ENCODE peak calls at places on chromosomes 5 and 9, in four cellular contexts. One of them, this sample, is unnamed.

GRCh38 chr5:84535281-84535680 is 150.6 kb upstream of the EDIL3 start:
- DNase-seq in K562: no peak
- DNase-seq in HepG2: no peak
- DNase-seq in GM12878: no peak
- DNase-seq in this sample: no peak

GRCh38 chr9:132518151-132518550 is 64.3 kb upstream of the BARHL1 start:
- DNase-seq in HepG2: no peak
- DNase-seq in GM12878: no peak
- DNase-seq in K562: no peak
- DNase-seq in this sample: no peak

GRCh38 chr5:143398451-143399237 is 4.8 kb downstream of the NR3C1 start:
- DNase-seq in K562: no peak
- DNase-seq in GM12878: no peak
- DNase-seq in HepG2: peak; percentile 31
- DNase-seq in this sample: no peak

GRCh38 chr5:61228691-61229280 is 66.5 kb upstream of the SMIM15 start:
- DNase-seq in K562: no peak
- DNase-seq in HepG2: no peak
- DNase-seq in GM12878: no peak
- DNase-seq in this sample: no peak

GRCh38 chr5:149221326-149221725 is 50.3 kb upstream of the AFAP1L1 start:
- DNase-seq in K562: no peak
- DNase-seq in GM12878: no peak
- DNase-seq in HepG2: peak; percentile 18
- DNase-seq in this sample: no peak

GRCh38 chr9:83346655-83347393 is 191.4 kb downstream of the FRMD3 start:
- DNase-seq in K562: no peak
- DNase-seq in GM12878: no peak
- DNase-seq in HepG2: no peak
- DNase-seq in this sample: no peak

GRCh38 chr9:33329117-33329563 is 38.8 kb downstream of the NFX1 start:
- DNase-seq in GM12878: no peak
- DNase-seq in HepG2: no peak
- DNase-seq in K562: no peak
- DNase-seq in this sample: no peak

GRCh38 chr5:132105688-132106087 is 32.1 kb downstream of the CSF2 start:
- DNase-seq in HepG2: no peak
- DNase-seq in K562: no peak
- DNase-seq in GM12878: no peak
- DNase-seq in this sample: no peak

GRCh38 chr9:109124089-109124488 is 4.3 kb upstream of the TMEM245 start:
- DNase-seq in GM12878: no peak
- DNase-seq in HepG2: peak; percentile 40
- DNase-seq in K562: no peak
- DNase-seq in this sample: no peak

GRCh38 chr5:171750316-171750788 is 35.3 kb upstream of the SMIM23 start:
- DNase-seq in HepG2: peak; percentile 4
- DNase-seq in K562: peak; percentile 27
- DNase-seq in GM12878: no peak
- DNase-seq in this sample: peak; percentile 63

GRCh38 chr9:4666042-4666699 is at the start of gene SPATA6L:
- DNase-seq in HepG2: peak; percentile 11
- DNase-seq in GM12878: no peak
- DNase-seq in K562: no peak
- DNase-seq in this sample: peak; percentile 34

GRCh38 chr5:8340739-8341344 is 471.9 kb downstream of the MTRR start:
- DNase-seq in HepG2: peak; percentile 3
- DNase-seq in GM12878: no peak
- DNase-seq in K562: no peak
- DNase-seq in this sample: no peak

GRCh38 chr5:96148376-96148775 is 186.7 kb upstream of the ELL2 start:
- DNase-seq in GM12878: no peak
- DNase-seq in K562: no peak
- DNase-seq in HepG2: no peak
- DNase-seq in this sample: no peak

GRCh38 chr5:144352732-144353317 is 182.2 kb downstream of the KCTD16 start:
- DNase-seq in K562: no peak
- DNase-seq in HepG2: no peak
- DNase-seq in GM12878: no peak
- DNase-seq in this sample: no peak

GRCh38 chr9:124457079-124457886 is 7.0 kb downstream of the ADGRD2 start:
- DNase-seq in HepG2: no peak
- DNase-seq in GM12878: no peak
- DNase-seq in K562: no peak
- DNase-seq in this sample: no peak

GRCh38 chr9:112286906-112287305 is 46.5 kb downstream of the PTBP3 start:
- DNase-seq in GM12878: no peak
- DNase-seq in HepG2: no peak
- DNase-seq in K562: no peak
- DNase-seq in this sample: no peak

GRCh38 chr5:111071413-111071812 is at the start of gene TSLP:
- DNase-seq in K562: no peak
- DNase-seq in HepG2: no peak
- DNase-seq in GM12878: no peak
- DNase-seq in this sample: no peak

GRCh38 chr5:16037121-16037520 is 142.5 kb downstream of the MARCHF11 start:
- DNase-seq in HepG2: no peak
- DNase-seq in GM12878: no peak
- DNase-seq in K562: no peak
- DNase-seq in this sample: no peak

GRCh38 chr5:178074266-178074952 is 38.9 kb upstream of the N4BP3 start:
- DNase-seq in K562: peak; percentile 39
- DNase-seq in HepG2: peak; percentile 72
- DNase-seq in GM12878: no peak
- DNase-seq in this sample: no peak

GRCh38 chr5:177468329-177469058 is 4.9 kb downstream of the DBN1 start:
- DNase-seq in K562: no peak
- DNase-seq in HepG2: peak; percentile 50
- DNase-seq in GM12878: no peak
- DNase-seq in this sample: no peak

GRCh38 chr9:93223241-93224180 is 39.6 kb downstream of the WNK2 start:
- DNase-seq in GM12878: no peak
- DNase-seq in HepG2: no peak
- DNase-seq in K562: no peak
- DNase-seq in this sample: no peak

GRCh38 chr9:14389622-14390021 is 75.7 kb upstream of the NFIB start:
- DNase-seq in K562: no peak
- DNase-seq in HepG2: no peak
- DNase-seq in GM12878: no peak
- DNase-seq in this sample: no peak

GRCh38 chr9:136936645-136937170 is 7.8 kb downstream of the FBXW5 start:
- DNase-seq in GM12878: no peak
- DNase-seq in K562: no peak
- DNase-seq in HepG2: no peak
- DNase-seq in this sample: no peak

GRCh38 chr9:16884952-16885513 is 14.6 kb upstream of the BNC2 start:
- DNase-seq in HepG2: no peak
- DNase-seq in K562: no peak
- DNase-seq in GM12878: no peak
- DNase-seq in this sample: no peak

GRCh38 chr5:151648988-151649387 is 37.7 kb downstream of the SPARC start:
- DNase-seq in HepG2: no peak
- DNase-seq in K562: no peak
- DNase-seq in GM12878: no peak
- DNase-seq in this sample: no peak

GRCh38 chr5:124849774-124850173 is 103.3 kb upstream of the ZNF608 start:
- DNase-seq in GM12878: no peak
- DNase-seq in K562: no peak
- DNase-seq in HepG2: no peak
- DNase-seq in this sample: no peak

GRCh38 chr5:60207031-60207430 is 313.5 kb upstream of the PDE4D start:
- DNase-seq in HepG2: no peak
- DNase-seq in GM12878: peak; percentile 40
- DNase-seq in K562: no peak
- DNase-seq in this sample: no peak

GRCh38 chr5:176438959-176439757 is 9.0 kb upstream of the FAF2 start:
- DNase-seq in GM12878: no peak
- DNase-seq in HepG2: peak; percentile 94
- DNase-seq in K562: peak; percentile 35
- DNase-seq in this sample: no peak

GRCh38 chr5:93581738-93582414 is 857 bp upstream of the NR2F1-AS1 start:
- DNase-seq in HepG2: peak; percentile 41
- DNase-seq in GM12878: no peak
- DNase-seq in K562: no peak
- DNase-seq in this sample: no peak

GRCh38 chr5:93257616-93258015 is 323.4 kb downstream of the NR2F1-AS1 start:
- DNase-seq in GM12878: no peak
- DNase-seq in HepG2: no peak
- DNase-seq in K562: no peak
- DNase-seq in this sample: no peak

GRCh38 chr5:863244-863805 is 12.5 kb upstream of the ZDHHC11 start:
- DNase-seq in GM12878: no peak
- DNase-seq in HepG2: no peak
- DNase-seq in K562: no peak
- DNase-seq in this sample: no peak

GRCh38 chr5:859798-860296 is 9.1 kb upstream of the ZDHHC11 start:
- DNase-seq in GM12878: no peak
- DNase-seq in HepG2: no peak
- DNase-seq in K562: no peak
- DNase-seq in this sample: no peak

GRCh38 chr5:862367-863243 is 11.8 kb upstream of the ZDHHC11 start:
- DNase-seq in HepG2: no peak
- DNase-seq in GM12878: no peak
- DNase-seq in K562: no peak
- DNase-seq in this sample: no peak

GRCh38 chr5:860506-861150 is 9.8 kb upstream of the ZDHHC11 start:
- DNase-seq in HepG2: no peak
- DNase-seq in K562: no peak
- DNase-seq in GM12878: no peak
- DNase-seq in this sample: no peak

GRCh38 chr5:861442-862366 is 10.9 kb upstream of the ZDHHC11 start:
- DNase-seq in K562: no peak
- DNase-seq in HepG2: no peak
- DNase-seq in GM12878: no peak
- DNase-seq in this sample: no peak
- TF ChIP-seq TCF7 in K562: no peak
- TF ChIP-seq TCF7 in HepG2: no peak
- TF ChIP-seq TCF7 in GM12878: no peak
- TF ChIP-seq TCF7 in this sample: no peak

DNA sequence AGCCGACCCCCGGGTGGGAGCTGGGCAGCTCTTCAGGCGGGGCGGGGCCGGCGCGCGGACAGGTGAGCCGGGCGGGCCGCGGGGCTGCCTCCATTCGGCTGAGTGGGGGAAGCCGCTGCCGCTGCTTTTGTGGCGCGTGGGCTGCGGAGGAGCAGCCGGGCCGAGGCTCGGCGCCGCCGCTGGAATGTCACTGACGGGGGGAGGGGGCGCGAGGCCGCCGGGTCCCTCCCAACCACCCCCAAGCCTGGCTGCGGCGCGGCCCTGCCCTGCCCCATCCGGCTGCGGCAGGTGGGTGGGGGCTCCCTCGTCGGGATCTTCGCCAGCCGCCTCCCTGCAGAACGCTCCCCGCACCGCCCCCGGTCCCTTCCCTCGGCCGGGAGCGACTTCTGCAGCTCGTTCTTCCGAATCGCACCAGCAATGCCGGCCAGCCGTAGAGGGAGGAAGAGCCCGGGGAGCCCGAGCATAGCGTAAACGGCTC is 396 bp downstream of the SPTAN1 start:
- DNase-seq in K562: peak; percentile 52
- DNase-seq in GM12878: no peak
- DNase-seq in HepG2: no peak
- DNase-seq in this sample: peak; percentile 73
- TF ChIP-seq TCF7 in K562: no peak
- TF ChIP-seq TCF7 in GM12878: no peak
- TF ChIP-seq TCF7 in HepG2: no peak
- TF ChIP-seq TCF7 in this sample: no peak

GRCh38 chr9:34993502-34994428 is 4.2 kb downstream of the DNAJB5 start:
- DNase-seq in K562: no peak
- DNase-seq in GM12878: no peak
- DNase-seq in HepG2: no peak
- DNase-seq in this sample: no peak

GRCh38 chr9:34992376-34992951 is 2.9 kb downstream of the DNAJB5 start:
- DNase-seq in K562: peak; percentile 44
- DNase-seq in GM12878: no peak
- DNase-seq in HepG2: peak; percentile 24
- DNase-seq in this sample: no peak

GRCh38 chr9:34996181-34996904 is 6.8 kb downstream of the DNAJB5 start:
- DNase-seq in GM12878: no peak
- DNase-seq in HepG2: no peak
- DNase-seq in K562: peak; percentile 1
- DNase-seq in this sample: no peak

GRCh38 chr9:34995288-34996060 is 5.9 kb downstream of the DNAJB5 start:
- DNase-seq in HepG2: peak; percentile 43
- DNase-seq in GM12878: no peak
- DNase-seq in K562: peak; percentile 42
- DNase-seq in this sample: no peak

DNA sequence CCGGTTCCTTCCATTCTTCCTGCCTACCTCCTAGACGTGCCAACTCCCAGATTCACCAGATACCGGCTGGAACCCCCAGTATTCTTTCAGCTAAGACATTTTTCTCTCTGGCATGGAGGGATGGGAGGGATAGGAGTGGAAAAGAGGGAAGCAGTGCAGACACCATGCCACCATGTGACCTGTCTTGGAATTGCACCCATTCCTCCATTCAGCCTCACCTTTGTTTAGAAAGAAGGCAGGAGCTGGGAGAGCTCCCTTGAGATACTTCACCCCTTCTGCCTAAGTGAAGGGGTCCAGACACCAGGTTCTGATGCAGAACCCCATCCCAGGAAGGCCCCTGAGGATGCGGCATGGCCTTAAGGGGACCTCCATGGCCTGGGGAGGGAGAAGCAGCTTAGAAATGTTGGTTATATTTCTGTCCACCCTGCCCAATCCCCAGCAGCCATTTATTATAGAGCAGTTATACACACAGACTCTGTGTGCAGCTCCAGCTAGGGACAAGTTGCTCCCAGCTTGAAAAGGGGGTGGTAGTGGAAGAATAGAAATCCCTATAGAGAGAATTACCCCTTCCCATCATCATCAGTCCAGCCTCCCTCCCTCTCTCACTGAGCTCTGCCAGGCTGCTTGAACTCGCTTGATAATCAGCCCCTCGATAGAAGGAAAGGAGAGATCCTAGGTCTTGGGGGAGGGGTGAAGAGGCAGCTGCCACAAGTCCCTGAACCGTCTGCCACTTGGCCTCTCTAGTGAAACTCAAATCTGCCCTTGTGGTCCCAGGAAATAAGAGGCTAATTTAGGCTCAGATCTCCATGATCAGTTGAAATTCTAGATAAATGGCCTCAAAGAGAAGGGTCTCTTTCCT is 5.1 kb downstream of the DNAJB5 start:
- DNase-seq in GM12878: no peak
- DNase-seq in HepG2: peak; percentile 38
- DNase-seq in K562: peak; percentile 43
- DNase-seq in this sample: peak; percentile 54
- TF ChIP-seq TCF7 in GM12878: no peak
- TF ChIP-seq TCF7 in HepG2: no peak
- TF ChIP-seq TCF7 in K562: no peak
- TF ChIP-seq TCF7 in this sample: no peak

GRCh38 chr5:31987985-31988710 is 186.0 kb downstream of the GOLPH3 start:
- DNase-seq in K562: no peak
- DNase-seq in HepG2: no peak
- DNase-seq in GM12878: no peak
- DNase-seq in this sample: no peak
- TF ChIP-seq TCF7 in K562: no peak
- TF ChIP-seq TCF7 in HepG2: no peak
- TF ChIP-seq TCF7 in GM12878: no peak
- TF ChIP-seq TCF7 in this sample: no peak

This sample was measured in WTC11.